ENCODE peak calls at places on chromosome 12, in eight cellular contexts. E is GM12864; X is astrocyte of the spinal cord; Y is CD8-positive, alpha-beta T cell; T is EL; K is IMR-90; N is stromal cell of bone marrow; P is iPS-NIHi11. A is an unnamed sample.

GRCh38 chr12:89827592-89827991 is 119.0 kb upstream of the ATP2B1 start:
- DNase-seq in N (no peak), T (no peak), X (no peak), Y (no peak), K (no peak), P (no peak), E (no peak), A (no peak)

GRCh38 chr12:55818140-55818728 is 393 bp downstream of the ORMDL2 start:
- DNase-seq in K (no peak), P (no peak), X (peak), Y (no peak), T (peak), N (peak), E (no peak), A (no peak)

GRCh38 chr12:3752096-3752709 is 706 bp downstream of the CRACR2A start:
- DNase-seq in K (no peak), E (peak), T (peak), X (peak), Y (peak), N (no peak), P (no peak), A (peak)

GRCh38 chr12:57111046-57111698 is at the start of gene STAT6:
- DNase-seq in T (peak), E (peak), P (no peak), K (peak), Y (peak), N (peak), X (peak), A (peak)

GRCh38 chr12:95730457-95730856 is 60.1 kb downstream of the NTN4 start:
- DNase-seq in T (no peak), N (no peak), X (no peak), E (no peak), K (no peak), Y (no peak), P (no peak), A (no peak)

GRCh38 chr12:96399919-96400630 is at the start of gene CDK17:
- DNase-seq in K (peak), Y (peak), N (peak), X (peak), E (no peak), T (peak), P (peak), A (peak)

GRCh38 chr12:3273409-3273853 is 196.3 kb downstream of the TSPAN9 start:
- DNase-seq in K (peak), P (no peak), Y (no peak), E (no peak), X (peak), T (peak), N (no peak), A (no peak)

GRCh38 chr12:80946591-80946990 is 8.9 kb upstream of the LIN7A start:
- DNase-seq in X (peak), N (no peak), E (no peak), Y (no peak), T (no peak), K (peak), P (no peak), A (no peak)

GRCh38 chr12:30700216-30700900 is 4.7 kb upstream of the IPO8 start:
- DNase-seq in K (peak), N (no peak), Y (no peak), T (no peak), X (no peak), E (no peak), P (no peak), A (no peak)

GRCh38 chr12:114878781-114879180 is 194.8 kb upstream of the TBX3 start:
- DNase-seq in P (no peak), Y (no peak), E (no peak), N (no peak), T (no peak), K (no peak), X (no peak), A (no peak)

GRCh38 chr12:80068173-80068572 is 31.2 kb upstream of the OTOGL start:
- DNase-seq in Y (no peak), E (no peak), K (no peak), P (peak), N (no peak), X (no peak), T (no peak), A (no peak)

GRCh38 chr12:52230364-52231281 is 2.4 kb upstream of the KRT7 start:
- DNase-seq in Y (no peak), T (peak), N (peak), P (peak), X (peak), E (no peak), K (peak), A (peak)

GRCh38 chr12:22728989-22729388 is 104.0 kb downstream of the ETNK1 start:
- DNase-seq in T (no peak), X (peak), P (no peak), E (no peak), K (no peak), N (no peak), Y (no peak), A (no peak)

GRCh38 chr12:34406228-34406995 is 384.1 kb downstream of the ALG10 start:
- DNase-seq in E (no peak), K (no peak), N (no peak), T (no peak), P (peak), Y (no peak), X (no peak), A (peak)

GRCh38 chr12:14216405-14217294 is 148.8 kb upstream of the ATF7IP start:
- DNase-seq in P (no peak), E (no peak), Y (no peak), T (peak), X (peak), N (no peak), K (peak), A (no peak)

GRCh38 chr12:13428538-13429265 is 232.2 kb downstream of the EMP1 start:
- DNase-seq in X (peak), E (no peak), K (no peak), Y (no peak), N (peak), T (peak), P (no peak), A (no peak)

GRCh38 chr12:53378705-53379388 is 1.1 kb upstream of the SP1 start:
- DNase-seq in E (no peak), Y (no peak), P (no peak), T (no peak), K (no peak), X (no peak), N (no peak), A (peak)